ENCODE peak calls at places on chromosomes 13 and 19, in six cellular contexts. One of them, this sample, is unnamed.

GRCh38 chr19:6744381-6745288 is 5.2 kb downstream of the TRIP10 start:
- DNase-seq in activated naive CD4-positive, alpha-beta T cell treated with anti-CD3 and anti-CD28 coated beads, Interleukin-2, amount 50 U/mL, for 16 hours: no peak
- DNase-seq in T follicular helper cell: no peak
- DNase-seq in NCI-H460: peak; percentile 74
- DNase-seq in NCI-H510A: no peak
- DNase-seq in activated T-helper 1 cell treated with anti-CD3 and anti-CD28 coated beads, Interleukin-2, amount 50 U/mL, for 16 hours: no peak
- DNase-seq in this sample: no peak

GRCh38 chr13:22055259-22055658 is 384.4 kb downstream of the FGF9 start:
- DNase-seq in activated T-helper 1 cell treated with anti-CD3 and anti-CD28 coated beads, Interleukin-2, amount 50 U/mL, for 16 hours: no peak
- DNase-seq in NCI-H510A: no peak
- DNase-seq in T follicular helper cell: no peak
- DNase-seq in activated naive CD4-positive, alpha-beta T cell treated with anti-CD3 and anti-CD28 coated beads, Interleukin-2, amount 50 U/mL, for 16 hours: no peak
- DNase-seq in NCI-H460: no peak
- DNase-seq in this sample: no peak

GRCh38 chr19:18737954-18738351 is 53.2 kb downstream of the COMP start:
- DNase-seq in NCI-H510A: no peak
- DNase-seq in activated T-helper 1 cell treated with anti-CD3 and anti-CD28 coated beads, Interleukin-2, amount 50 U/mL, for 16 hours: no peak
- DNase-seq in NCI-H460: no peak
- DNase-seq in activated naive CD4-positive, alpha-beta T cell treated with anti-CD3 and anti-CD28 coated beads, Interleukin-2, amount 50 U/mL, for 16 hours: no peak
- DNase-seq in T follicular helper cell: no peak
- DNase-seq in this sample: no peak

GRCh38 chr13:41788552-41788951 is 172.4 kb downstream of the VWA8 start:
- DNase-seq in activated naive CD4-positive, alpha-beta T cell treated with anti-CD3 and anti-CD28 coated beads, Interleukin-2, amount 50 U/mL, for 16 hours: no peak
- DNase-seq in NCI-H460: no peak
- DNase-seq in activated T-helper 1 cell treated with anti-CD3 and anti-CD28 coated beads, Interleukin-2, amount 50 U/mL, for 16 hours: no peak
- DNase-seq in T follicular helper cell: no peak
- DNase-seq in NCI-H510A: no peak
- DNase-seq in this sample: no peak

GRCh38 chr19:11421607-11422098 is 2.5 kb upstream of the RGL3 start:
- DNase-seq in activated T-helper 1 cell treated with anti-CD3 and anti-CD28 coated beads, Interleukin-2, amount 50 U/mL, for 16 hours: no peak
- DNase-seq in T follicular helper cell: no peak
- DNase-seq in NCI-H510A: no peak
- DNase-seq in activated naive CD4-positive, alpha-beta T cell treated with anti-CD3 and anti-CD28 coated beads, Interleukin-2, amount 50 U/mL, for 16 hours: peak; percentile 39
- DNase-seq in NCI-H460: no peak
- DNase-seq in this sample: no peak

GRCh38 chr19:45781282-45782161 is 768 bp downstream of the DMPK start:
- DNase-seq in NCI-H460: no peak
- DNase-seq in activated naive CD4-positive, alpha-beta T cell treated with anti-CD3 and anti-CD28 coated beads, Interleukin-2, amount 50 U/mL, for 16 hours: no peak
- DNase-seq in activated T-helper 1 cell treated with anti-CD3 and anti-CD28 coated beads, Interleukin-2, amount 50 U/mL, for 16 hours: no peak
- DNase-seq in T follicular helper cell: no peak
- DNase-seq in NCI-H510A: peak; percentile 77
- DNase-seq in this sample: no peak

GRCh38 chr13:64007334-64007733 is 2591.7 kb upstream of the PCDH20 start:
- DNase-seq in T follicular helper cell: no peak
- DNase-seq in activated T-helper 1 cell treated with anti-CD3 and anti-CD28 coated beads, Interleukin-2, amount 50 U/mL, for 16 hours: no peak
- DNase-seq in NCI-H460: no peak
- DNase-seq in NCI-H510A: no peak
- DNase-seq in activated naive CD4-positive, alpha-beta T cell treated with anti-CD3 and anti-CD28 coated beads, Interleukin-2, amount 50 U/mL, for 16 hours: no peak
- DNase-seq in this sample: no peak

GRCh38 chr13:33204130-33204927 is 81.2 kb downstream of the STARD13 start:
- DNase-seq in activated naive CD4-positive, alpha-beta T cell treated with anti-CD3 and anti-CD28 coated beads, Interleukin-2, amount 50 U/mL, for 16 hours: no peak
- DNase-seq in T follicular helper cell: no peak
- DNase-seq in activated T-helper 1 cell treated with anti-CD3 and anti-CD28 coated beads, Interleukin-2, amount 50 U/mL, for 16 hours: no peak
- DNase-seq in NCI-H460: no peak
- DNase-seq in NCI-H510A: no peak
- DNase-seq in this sample: no peak

GRCh38 chr19:58154287-58154678 is 3.7 kb upstream of the ZNF329 start:
- DNase-seq in NCI-H460: no peak
- DNase-seq in activated naive CD4-positive, alpha-beta T cell treated with anti-CD3 and anti-CD28 coated beads, Interleukin-2, amount 50 U/mL, for 16 hours: no peak
- DNase-seq in NCI-H510A: no peak
- DNase-seq in activated T-helper 1 cell treated with anti-CD3 and anti-CD28 coated beads, Interleukin-2, amount 50 U/mL, for 16 hours: no peak
- DNase-seq in T follicular helper cell: no peak
- DNase-seq in this sample: no peak

GRCh38 chr19:20482721-20483120 is 82.9 kb downstream of the ZNF737 start:
- DNase-seq in activated T-helper 1 cell treated with anti-CD3 and anti-CD28 coated beads, Interleukin-2, amount 50 U/mL, for 16 hours: peak; percentile 4
- DNase-seq in NCI-H510A: no peak
- DNase-seq in T follicular helper cell: peak; percentile 10
- DNase-seq in NCI-H460: no peak
- DNase-seq in activated naive CD4-positive, alpha-beta T cell treated with anti-CD3 and anti-CD28 coated beads, Interleukin-2, amount 50 U/mL, for 16 hours: no peak
- DNase-seq in this sample: no peak

GRCh38 chr13:81596224-81596753 is 1255.4 kb upstream of the SPRY2 start:
- DNase-seq in NCI-H460: no peak
- DNase-seq in T follicular helper cell: no peak
- DNase-seq in activated naive CD4-positive, alpha-beta T cell treated with anti-CD3 and anti-CD28 coated beads, Interleukin-2, amount 50 U/mL, for 16 hours: no peak
- DNase-seq in activated T-helper 1 cell treated with anti-CD3 and anti-CD28 coated beads, Interleukin-2, amount 50 U/mL, for 16 hours: no peak
- DNase-seq in NCI-H510A: no peak
- DNase-seq in this sample: no peak

GRCh38 chr13:101751488-101751887 is 299.0 kb downstream of the ITGBL1 start:
- DNase-seq in activated T-helper 1 cell treated with anti-CD3 and anti-CD28 coated beads, Interleukin-2, amount 50 U/mL, for 16 hours: no peak
- DNase-seq in T follicular helper cell: no peak
- DNase-seq in activated naive CD4-positive, alpha-beta T cell treated with anti-CD3 and anti-CD28 coated beads, Interleukin-2, amount 50 U/mL, for 16 hours: no peak
- DNase-seq in NCI-H460: peak; percentile 76
- DNase-seq in NCI-H510A: peak; percentile 22
- DNase-seq in this sample: no peak

GRCh38 chr13:57933606-57934005 is 302.1 kb downstream of the PCDH17 start:
- DNase-seq in activated naive CD4-positive, alpha-beta T cell treated with anti-CD3 and anti-CD28 coated beads, Interleukin-2, amount 50 U/mL, for 16 hours: no peak
- DNase-seq in NCI-H460: no peak
- DNase-seq in NCI-H510A: no peak
- DNase-seq in activated T-helper 1 cell treated with anti-CD3 and anti-CD28 coated beads, Interleukin-2, amount 50 U/mL, for 16 hours: no peak
- DNase-seq in T follicular helper cell: no peak
- DNase-seq in this sample: no peak

GRCh38 chr13:32206097-32206740 is 108.9 kb downstream of the ZAR1L start:
- DNase-seq in NCI-H510A: no peak
- DNase-seq in activated naive CD4-positive, alpha-beta T cell treated with anti-CD3 and anti-CD28 coated beads, Interleukin-2, amount 50 U/mL, for 16 hours: no peak
- DNase-seq in activated T-helper 1 cell treated with anti-CD3 and anti-CD28 coated beads, Interleukin-2, amount 50 U/mL, for 16 hours: no peak
- DNase-seq in T follicular helper cell: no peak
- DNase-seq in NCI-H460: no peak
- DNase-seq in this sample: no peak

GRCh38 chr13:30796132-30796832 is 60.9 kb downstream of the ALOX5AP start:
- DNase-seq in activated T-helper 1 cell treated with anti-CD3 and anti-CD28 coated beads, Interleukin-2, amount 50 U/mL, for 16 hours: no peak
- DNase-seq in T follicular helper cell: no peak
- DNase-seq in activated naive CD4-positive, alpha-beta T cell treated with anti-CD3 and anti-CD28 coated beads, Interleukin-2, amount 50 U/mL, for 16 hours: no peak
- DNase-seq in NCI-H460: peak; percentile 11
- DNase-seq in NCI-H510A: no peak
- DNase-seq in this sample: no peak

GRCh38 chr13:44972956-44973581 is 16.2 kb downstream of the NUFIP1 start:
- DNase-seq in T follicular helper cell: no peak
- DNase-seq in activated naive CD4-positive, alpha-beta T cell treated with anti-CD3 and anti-CD28 coated beads, Interleukin-2, amount 50 U/mL, for 16 hours: no peak
- DNase-seq in activated T-helper 1 cell treated with anti-CD3 and anti-CD28 coated beads, Interleukin-2, amount 50 U/mL, for 16 hours: no peak
- DNase-seq in NCI-H460: peak; percentile 13
- DNase-seq in NCI-H510A: no peak
- DNase-seq in this sample: no peak

GRCh38 chr19:18519962-18520847 is 1.7 kb downstream of the ELL start:
- DNase-seq in activated naive CD4-positive, alpha-beta T cell treated with anti-CD3 and anti-CD28 coated beads, Interleukin-2, amount 50 U/mL, for 16 hours: peak; percentile 68
- DNase-seq in activated T-helper 1 cell treated with anti-CD3 and anti-CD28 coated beads, Interleukin-2, amount 50 U/mL, for 16 hours: peak; percentile 25
- DNase-seq in T follicular helper cell: peak; percentile 40
- DNase-seq in NCI-H510A: no peak
- DNase-seq in NCI-H460: peak; percentile 56
- DNase-seq in this sample: peak; percentile 39

GRCh38 chr13:97109256-97109655 is 112.9 kb upstream of the MBNL2 start:
- DNase-seq in NCI-H510A: no peak
- DNase-seq in T follicular helper cell: no peak
- DNase-seq in activated naive CD4-positive, alpha-beta T cell treated with anti-CD3 and anti-CD28 coated beads, Interleukin-2, amount 50 U/mL, for 16 hours: no peak
- DNase-seq in NCI-H460: no peak
- DNase-seq in activated T-helper 1 cell treated with anti-CD3 and anti-CD28 coated beads, Interleukin-2, amount 50 U/mL, for 16 hours: no peak
- DNase-seq in this sample: no peak

GRCh38 chr19:33159149-33159548 is 27.2 kb downstream of the WDR88 start:
- DNase-seq in T follicular helper cell: no peak
- DNase-seq in NCI-H460: no peak
- DNase-seq in activated T-helper 1 cell treated with anti-CD3 and anti-CD28 coated beads, Interleukin-2, amount 50 U/mL, for 16 hours: no peak
- DNase-seq in NCI-H510A: no peak
- DNase-seq in activated naive CD4-positive, alpha-beta T cell treated with anti-CD3 and anti-CD28 coated beads, Interleukin-2, amount 50 U/mL, for 16 hours: no peak
- DNase-seq in this sample: no peak

GRCh38 chr19:48741222-48741999 is 1.0 kb upstream of the RASIP1 start:
- DNase-seq in T follicular helper cell: no peak
- DNase-seq in NCI-H460: no peak
- DNase-seq in NCI-H510A: no peak
- DNase-seq in activated T-helper 1 cell treated with anti-CD3 and anti-CD28 coated beads, Interleukin-2, amount 50 U/mL, for 16 hours: no peak
- DNase-seq in activated naive CD4-positive, alpha-beta T cell treated with anti-CD3 and anti-CD28 coated beads, Interleukin-2, amount 50 U/mL, for 16 hours: no peak
- DNase-seq in this sample: no peak

GRCh38 chr19:44577566-44577874 is 35.8 kb upstream of the IGSF23 start:
- DNase-seq in activated T-helper 1 cell treated with anti-CD3 and anti-CD28 coated beads, Interleukin-2, amount 50 U/mL, for 16 hours: no peak
- DNase-seq in NCI-H460: no peak
- DNase-seq in T follicular helper cell: no peak
- DNase-seq in NCI-H510A: no peak
- DNase-seq in activated naive CD4-positive, alpha-beta T cell treated with anti-CD3 and anti-CD28 coated beads, Interleukin-2, amount 50 U/mL, for 16 hours: no peak
- DNase-seq in this sample: no peak

GRCh38 chr13:25329706-25330105 is 28.3 kb downstream of the NUP58 start:
- DNase-seq in activated T-helper 1 cell treated with anti-CD3 and anti-CD28 coated beads, Interleukin-2, amount 50 U/mL, for 16 hours: no peak
- DNase-seq in NCI-H510A: no peak
- DNase-seq in activated naive CD4-positive, alpha-beta T cell treated with anti-CD3 and anti-CD28 coated beads, Interleukin-2, amount 50 U/mL, for 16 hours: no peak
- DNase-seq in NCI-H460: peak; percentile 13
- DNase-seq in T follicular helper cell: no peak
- DNase-seq in this sample: no peak

GRCh38 chr13:39051157-39051556 is 12.9 kb downstream of the NHLRC3 start:
- DNase-seq in activated T-helper 1 cell treated with anti-CD3 and anti-CD28 coated beads, Interleukin-2, amount 50 U/mL, for 16 hours: no peak
- DNase-seq in NCI-H510A: no peak
- DNase-seq in NCI-H460: peak; percentile 24
- DNase-seq in T follicular helper cell: no peak
- DNase-seq in activated naive CD4-positive, alpha-beta T cell treated with anti-CD3 and anti-CD28 coated beads, Interleukin-2, amount 50 U/mL, for 16 hours: no peak
- DNase-seq in this sample: peak; percentile 26

GRCh38 chr13:112859817-112860190 is 109.2 kb upstream of the MCF2L start:
- DNase-seq in activated T-helper 1 cell treated with anti-CD3 and anti-CD28 coated beads, Interleukin-2, amount 50 U/mL, for 16 hours: no peak
- DNase-seq in activated naive CD4-positive, alpha-beta T cell treated with anti-CD3 and anti-CD28 coated beads, Interleukin-2, amount 50 U/mL, for 16 hours: no peak
- DNase-seq in T follicular helper cell: no peak
- DNase-seq in NCI-H510A: no peak
- DNase-seq in NCI-H460: no peak
- DNase-seq in this sample: no peak

This sample was measured in neuronal stem cell.